ENCODE peak calls at places on chromosomes 7 and 10, in four cellular contexts. R is ascending aorta, M is lower leg skin, S is thyroid gland. F is an unnamed sample.

GRCh38 chr7:140695381-140695780 is 1.1 kb upstream of the NDUFB2 start:
- DNase-seq in R (no peak), M (no peak), S (no peak), F (peak)

GRCh38 chr7:46651070-46651469 is 730.0 kb upstream of the IGFBP3 start:
- DNase-seq in R (no peak), M (no peak), S (no peak), F (no peak)

GRCh38 chr7:5339949-5340348 is 57.2 kb downstream of the SLC29A4 start:
- DNase-seq in R (no peak), M (no peak), S (no peak), F (no peak)

GRCh38 chr7:158827411-158828342 is 1.6 kb downstream of the ESYT2 start:
- DNase-seq in R (no peak), M (no peak), S (no peak), F (no peak)

GRCh38 chr7:108103566-108104298 is 26.4 kb downstream of the LAMB4 start:
- DNase-seq in R (no peak), M (no peak), S (no peak), F (no peak)

GRCh38 chr10:33539137-33539536 is 204.7 kb upstream of the NRP1 start:
- DNase-seq in R (no peak), M (no peak), S (no peak), F (no peak)

GRCh38 chr7:36157506-36158320 is 4.7 kb downstream of the EEPD1 start:
- DNase-seq in R (no peak), M (no peak), S (no peak), F (no peak)

GRCh38 chr7:33628894-33629293 is 276.4 kb upstream of the BMPER start:
- DNase-seq in R (no peak), M (no peak), S (no peak), F (no peak)

GRCh38 chr7:97013555-97013954 is 8.2 kb downstream of the DLX6 start:
- DNase-seq in R (no peak), M (no peak), S (no peak), F (no peak)

GRCh38 chr10:14186245-14186644 is 144.5 kb downstream of the FRMD4A start:
- DNase-seq in R (no peak), M (no peak), S (no peak), F (no peak)
- TF ChIP-seq CTCF in R (no peak), M (no peak), S (no peak), F (peak)

GRCh38 chr7:26368542-26368941 is 76.9 kb downstream of the SNX10 start:
- DNase-seq in R (no peak), M (no peak), S (no peak), F (no peak)
- TF ChIP-seq CTCF in R (no peak), M (no peak), S (no peak), F (peak)

GRCh38 chr7:1767524-1767923 is 97.4 kb downstream of the ELFN1 start:
- DNase-seq in R (no peak), M (no peak), S (no peak), F (no peak)
- TF ChIP-seq CTCF in R (no peak), M (no peak), S (no peak), F (no peak)

DNA sequence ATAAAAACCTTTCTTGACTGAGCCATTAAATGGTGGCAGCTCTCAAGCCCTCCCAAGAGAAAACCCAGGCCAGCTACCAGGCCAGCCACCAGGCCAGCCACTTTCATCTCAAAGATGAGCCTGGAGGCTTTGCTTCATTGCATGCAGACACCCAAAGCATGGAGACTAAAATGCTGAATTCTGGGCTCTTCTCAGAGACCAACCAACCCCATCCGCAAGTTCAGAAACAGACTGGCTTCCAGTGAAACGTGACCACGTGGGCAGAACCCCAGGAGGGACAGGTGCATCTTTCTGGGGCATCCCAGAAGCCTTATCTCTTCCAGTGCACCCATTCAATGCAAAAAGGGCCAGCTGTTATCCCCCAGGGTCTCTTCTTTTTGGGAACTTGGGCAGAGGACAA is 20.9 kb downstream of the CHST15 start:
- DNase-seq in R (no peak), M (no peak), S (no peak), F (no peak)
- TF ChIP-seq CTCF in R (no peak), M (no peak), S (no peak), F (no peak)

GRCh38 chr7:80129785-80130184 is 4.8 kb upstream of the GNAI1 start:
- DNase-seq in R (no peak), M (no peak), S (no peak), F (no peak)

GRCh38 chr7:80127412-80128150 is 7.0 kb upstream of the GNAI1 start:
- DNase-seq in R (no peak), M (no peak), S (peak), F (no peak)

GRCh38 chr7:80128918-80129317 is 5.7 kb upstream of the GNAI1 start:
- DNase-seq in R (no peak), M (no peak), S (no peak), F (no peak)

GRCh38 chr7:80124870-80125269 is 9.8 kb upstream of the GNAI1 start:
- DNase-seq in R (no peak), M (no peak), S (no peak), F (no peak)
- TF ChIP-seq CTCF in R (no peak), M (no peak), S (no peak), F (no peak)

DNA sequence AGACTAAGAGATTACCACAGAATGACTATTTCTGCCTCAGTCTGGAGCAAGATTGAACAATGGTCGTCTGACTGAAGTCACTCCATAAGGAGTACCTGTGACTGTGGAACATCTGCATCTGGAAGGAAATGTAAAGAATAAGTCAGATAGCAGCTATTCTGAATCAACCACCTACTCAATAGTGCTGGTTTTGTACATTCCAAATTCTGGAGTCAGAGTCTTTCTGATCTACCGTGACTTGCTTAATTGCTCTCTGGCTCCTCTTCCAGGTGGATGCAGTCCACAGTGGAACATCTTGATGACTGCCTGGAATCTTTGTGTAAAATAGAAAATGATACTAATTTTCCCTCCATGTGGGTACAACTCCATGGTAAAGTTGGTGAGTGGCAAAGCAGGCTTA is 156.3 kb upstream of the SEMA3C start:
- DNase-seq in R (no peak), M (no peak), S (no peak), F (no peak)
- TF ChIP-seq CTCF in R (no peak), M (no peak), S (no peak), F (no peak)

GRCh38 chr10:3224241-3224640 is 51.7 kb upstream of the PITRM1 start:
- DNase-seq in R (no peak), M (no peak), S (no peak), F (no peak)

GRCh38 chr10:3220853-3221252 is 48.3 kb upstream of the PITRM1 start:
- DNase-seq in R (no peak), M (no peak), S (no peak), F (no peak)

GRCh38 chr10:3225589-3225988 is 53.0 kb upstream of the PITRM1 start:
- DNase-seq in R (no peak), M (no peak), S (no peak), F (no peak)

GRCh38 chr10:3217853-3218252 is 45.3 kb upstream of the PITRM1 start:
- DNase-seq in R (no peak), M (no peak), S (no peak), F (no peak)

DNA sequence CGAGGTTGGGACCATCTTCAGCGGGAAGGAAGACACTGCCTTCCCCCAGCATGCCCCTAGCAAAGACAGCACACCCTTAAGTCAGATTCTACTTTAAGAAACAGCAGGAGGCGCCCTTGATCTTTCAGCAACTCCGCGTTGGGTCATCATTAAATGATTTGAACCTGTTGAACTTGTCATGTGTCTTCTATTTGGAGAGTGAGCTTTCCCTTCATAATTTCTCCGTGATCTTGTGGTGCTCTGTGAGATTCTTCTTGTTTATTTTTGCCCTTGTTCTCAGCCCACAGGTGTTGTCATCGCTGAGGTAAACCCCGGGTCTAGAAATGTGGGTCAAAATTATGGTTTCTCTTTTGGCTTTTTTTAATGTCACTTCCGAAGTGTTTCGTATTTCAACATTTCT is 49.5 kb upstream of the PITRM1 start:
- DNase-seq in R (no peak), M (no peak), S (no peak), F (no peak)
- TF ChIP-seq CTCF in R (no peak), M (no peak), S (no peak), F (peak)

GRCh38 chr10:120477723-120478270 is 20.8 kb downstream of the PLPP4 start:
- DNase-seq in R (no peak), M (no peak), S (no peak), F (peak)

GRCh38 chr10:120479506-120479905 is 22.5 kb downstream of the PLPP4 start:
- DNase-seq in R (no peak), M (no peak), S (no peak), F (peak)

GRCh38 chr10:120480848-120481247 is 23.8 kb downstream of the PLPP4 start:
- DNase-seq in R (no peak), M (no peak), S (no peak), F (peak)

GRCh38 chr10:120478401-120478800 is 21.4 kb downstream of the PLPP4 start:
- DNase-seq in R (no peak), M (no peak), S (no peak), F (no peak)

GRCh38 chr10:120480065-120480600 is 23.1 kb downstream of the PLPP4 start:
- DNase-seq in R (no peak), M (no peak), S (no peak), F (no peak)
- TF ChIP-seq CTCF in R (no peak), M (no peak), S (no peak), F (peak)